ENCODE peak calls at places on chromosomes 4 and X, in six cellular contexts. K is right lobe of liver, T is adipocyte, S is kidney tubule cell, G is HS-5, X is heart left ventricle. R is an unnamed sample.

GRCh38 chr4:78650106-78651021 is 98.8 kb downstream of the ANXA3 start:
- DNase-seq in K (no peak), X (no peak), T (peak; percentile 87), G (peak; percentile 81), S (peak; percentile 46), R (peak; percentile 95)

GRCh38 chr4:119729815-119730643 is 101.4 kb upstream of the PDE5A start:
- DNase-seq in S (peak; percentile 50), K (peak; percentile 59), X (peak; percentile 36), G (peak; percentile 84), T (peak; percentile 83), R (peak; percentile 91)

GRCh38 chr4:3522651-3523050 is 9.6 kb downstream of the LRPAP1 start:
- DNase-seq in X (no peak), K (peak; percentile 40), G (no peak), T (no peak), S (no peak), R (no peak)

GRCh38 chrX:51614353-51614752 is 4.4 kb downstream of the CENPVL3 start:
- DNase-seq in K (no peak), T (peak; percentile 68), S (peak; percentile 46), G (peak; percentile 2), X (no peak), R (peak; percentile 46)

GRCh38 chrX:24167719-24168472 is 18.4 kb downstream of the ZFX start:
- DNase-seq in K (no peak), X (no peak), S (no peak), G (no peak), T (no peak), R (no peak)

GRCh38 chr4:159290321-159291030 is 187.6 kb downstream of the RAPGEF2 start:
- DNase-seq in T (no peak), S (peak; percentile 77), G (no peak), K (no peak), X (no peak), R (peak; percentile 72)

GRCh38 chr4:72323227-72323626 is 245.8 kb downstream of the ADAMTS3 start:
- DNase-seq in T (no peak), G (no peak), X (no peak), S (peak; percentile 64), K (no peak), R (no peak)

GRCh38 chr4:790466-790820 is 35.5 kb downstream of the CPLX1 start:
- DNase-seq in X (no peak), K (no peak), S (no peak), T (no peak), G (no peak), R (no peak)

GRCh38 chr4:80521438-80521837 is 185.9 kb downstream of the CFAP299 start:
- DNase-seq in X (no peak), T (no peak), G (no peak), S (no peak), K (no peak), R (no peak)

GRCh38 chr4:124632439-124632838 is 80.1 kb downstream of the ANKRD50 start:
- DNase-seq in G (no peak), X (no peak), S (no peak), T (peak; percentile 29), K (no peak), R (no peak)

GRCh38 chr4:6019316-6020263 is 1.4 kb upstream of the C4orf50 start:
- DNase-seq in S (peak; percentile 64), X (no peak), T (peak; percentile 70), G (peak; percentile 5), K (no peak), R (peak; percentile 8)

GRCh38 chr4:123120473-123120872 is 198.1 kb upstream of the NUDT6 start:
- DNase-seq in S (peak; percentile 13), T (peak; percentile 27), K (no peak), X (no peak), G (peak; percentile 62), R (peak; percentile 95)